ENCODE peak calls at places on chromosomes 13 and 19, in nine cellular contexts. E is Ammon's horn; R is activated CD8-positive, alpha-beta memory T cell treated with anti-CD3 and anti-CD28 coated beads for 1 hour; C is HFF-Myc; L is stimulated activated effector memory CD8-positive, alpha-beta T cell treated with anti-CD3 and anti-CD28 coated beads, Interleukin-12 subunit alpha, Interleukin-12 subunit beta, amount 100 ng/mL, for 72 hours; H is stimulated activated CD8-positive, alpha-beta memory T cell treated with anti-CD3 and anti-CD28 coated beads, Interleukin-12 subunit alpha, Interleukin-12 subunit beta, amount 100 ng/mL, for 4 hours; V is CD8-positive, alpha-beta T cell; I is tibial artery; P is activated effector memory CD4-positive, alpha-beta T cell treated with Interleukin-2 at 50 U/mL for 16 hours. O is an unnamed sample.

GRCh38 chr19:24052811-24053210 is 34.2 kb upstream of the ZNF254 start:
- DNase-seq in H (no peak), C (no peak), P (no peak), R (no peak), L (no peak), V (no peak), I (no peak), E (no peak), O (no peak)

GRCh38 chr13:71626396-71626795 is 240.6 kb downstream of the DACH1 start:
- DNase-seq in I (no peak), E (no peak), C (no peak), L (no peak), R (no peak), P (no peak), H (no peak), V (no peak), O (no peak)

GRCh38 chr19:13762635-13763235 is 1.6 kb upstream of the MRI1 start:
- DNase-seq in V (no peak), H (no peak), C (no peak), R (no peak), P (no peak), I (no peak), L (no peak), E (no peak), O (no peak)

GRCh38 chr19:6424190-6424938 is at the start of gene KHSRP:
- DNase-seq in P (no peak), R (no peak), V (no peak), L (no peak), H (peak; percentile 34), I (no peak), C (no peak), E (no peak), O (no peak)

GRCh38 chr13:95552539-95553270 is at the start of gene CLDN10:
- DNase-seq in L (no peak), E (no peak), V (no peak), C (no peak), H (no peak), I (no peak), P (no peak), R (no peak), O (no peak)

GRCh38 chr13:82569581-82569980 is 1312.7 kb downstream of the SLITRK1 start:
- DNase-seq in V (no peak), C (no peak), R (no peak), L (no peak), H (no peak), I (no peak), E (no peak), P (no peak), O (peak; percentile 4)

GRCh38 chr13:33937373-33938087 is 119.6 kb downstream of the RFC3 start:
- DNase-seq in R (no peak), V (no peak), L (no peak), E (no peak), C (no peak), H (no peak), I (no peak), P (no peak), O (no peak)

GRCh38 chr13:76330756-76331155 is 555.4 kb downstream of the KCTD12 start:
- DNase-seq in I (no peak), L (no peak), V (no peak), C (no peak), H (no peak), E (no peak), P (no peak), R (no peak), O (no peak)

GRCh38 chr19:11152318-11153062 is 3.1 kb downstream of the SPC24 start:
- DNase-seq in C (no peak), V (no peak), I (peak; percentile 87), E (no peak), P (no peak), R (no peak), H (no peak), L (no peak), O (peak; percentile 71)

GRCh38 chr13:20901668-20902437 is 693 bp downstream of the XPO4 start:
- DNase-seq in R (no peak), E (peak; percentile 12), L (no peak), P (no peak), C (no peak), I (no peak), H (no peak), V (no peak), O (peak; percentile 14)

GRCh38 chr19:41925208-41926003 is 2.8 kb downstream of the ERFL start:
- DNase-seq in H (no peak), I (no peak), R (no peak), L (no peak), P (no peak), E (no peak), V (no peak), C (no peak), O (no peak)

GRCh38 chr13:37453246-37453645 is 145.3 kb downstream of the POSTN start:
- DNase-seq in I (no peak), H (no peak), E (no peak), P (no peak), C (no peak), V (no peak), L (no peak), R (no peak), O (no peak)